ENCODE peak calls at places on chromosomes 16 and 17, in seven cellular contexts. G is tibial nerve, N is lower lobe of right lung, F is tibial artery, X is small intestine, Q is OCI-LY7, K is A549. U is an unnamed sample. For H3K4me1, the result is how much of the 10 kb centered on the place peaks cover.

GRCh38 chr17:70278846-70279465 is 109.6 kb downstream of the KCNJ2 start:
- DNase-seq in G (no peak), N (no peak), F (no peak), X (no peak), Q (no peak), K (no peak), U (no peak)

GRCh38 chr17:43350888-43351361 is 47.9 kb upstream of the ARL4D start:
- DNase-seq in G (no peak), N (no peak), F (no peak), X (peak), Q (no peak), K (no peak), U (no peak)

GRCh38 chr16:89670496-89671431 is 13.1 kb downstream of the SPATA33 start:
- DNase-seq in G (no peak), N (no peak), F (no peak), X (peak), Q (no peak), K (no peak), U (no peak)

GRCh38 chr16:80226499-80226898 is 314.3 kb upstream of the DYNLRB2 start:
- DNase-seq in G (no peak), N (no peak), F (no peak), X (no peak), Q (no peak), K (no peak), U (no peak)

GRCh38 chr17:33750943-33751701 is 458.0 kb upstream of the ASIC2 start:
- DNase-seq in G (peak), N (peak), F (no peak), X (peak), Q (peak), K (peak), U (peak)

GRCh38 chr17:58325289-58325726 is 3.3 kb downstream of the TSPOAP1 start:
- DNase-seq in G (no peak), N (no peak), F (no peak), X (no peak), Q (peak), K (no peak), U (peak)

GRCh38 chr16:71557954-71558582 is 18.8 kb downstream of the TAT start:
- DNase-seq in G (no peak), N (no peak), F (no peak), X (no peak), Q (no peak), K (no peak), U (no peak)

GRCh38 chr16:65884018-65884417 is 482.5 kb upstream of the CDH5 start:
- DNase-seq in G (no peak), N (no peak), F (no peak), X (no peak), Q (no peak), K (no peak), U (no peak)

GRCh38 chr16:66483689-66484452 is 56.8 kb downstream of the BEAN1 start:
- DNase-seq in G (peak), N (peak), F (peak), X (peak), Q (peak), K (peak), U (peak)

GRCh38 chr16:8966781-8967436 is 3.2 kb upstream of the USP7 start:
- DNase-seq in G (no peak), N (no peak), F (no peak), X (peak), Q (no peak), K (no peak), U (no peak)

GRCh38 chr17:77528516-77529327 is 388.0 kb downstream of the SEC14L1 start:
- DNase-seq in G (no peak), N (no peak), F (peak), X (no peak), Q (no peak), K (no peak), U (peak)

GRCh38 chr17:62746941-62747340 is 61.2 kb downstream of the MARCHF10 start:
- DNase-seq in G (no peak), N (no peak), F (no peak), X (no peak), Q (no peak), K (no peak), U (no peak)

GRCh38 chr17:43734376-43734775 is 24.2 kb downstream of the SOST start:
- DNase-seq in G (no peak), N (no peak), F (no peak), X (no peak), Q (no peak), K (no peak), U (no peak)

GRCh38 chr17:80105762-80106161 is 4.4 kb downstream of the GAA start:
- DNase-seq in G (no peak), N (peak), F (peak), X (no peak), Q (no peak), K (no peak), U (no peak)

GRCh38 chr16:17101646-17102045 is 369.1 kb downstream of the XYLT1 start:
- DNase-seq in G (no peak), N (no peak), F (no peak), X (peak), Q (peak), K (no peak), U (no peak)

GRCh38 chr16:69176033-69176780 is 10.8 kb upstream of the SNTB2 start:
- DNase-seq in G (no peak), N (no peak), F (no peak), X (no peak), Q (no peak), K (no peak), U (no peak)

GRCh38 chr16:11576427-11577289 is 10.1 kb downstream of the LITAF start:
- DNase-seq in G (no peak), N (peak), F (no peak), X (no peak), Q (peak), K (no peak), U (peak)

GRCh38 chr17:40351185-40352043 is 13.1 kb downstream of the GJD3 start:
- DNase-seq in G (no peak), N (no peak), F (no peak), X (no peak), Q (no peak), K (no peak), U (peak)

GRCh38 chr16:89320717-89321501 is 103.4 kb downstream of the ZNF778 start:
- DNase-seq in G (no peak), N (peak), F (no peak), X (peak), Q (no peak), K (no peak), U (no peak)

GRCh38 chr17:40564195-40564882 is 933 bp downstream of the CCR7 start:
- DNase-seq in G (no peak), N (no peak), F (peak), X (no peak), Q (no peak), K (no peak), U (peak)

GRCh38 chr17:64625541-64625940 is 36.6 kb downstream of the SMURF2 start:
- DNase-seq in G (no peak), N (no peak), F (no peak), X (no peak), Q (no peak), K (no peak), U (no peak)

GRCh38 chr17:14196337-14196997 is 40.2 kb downstream of the CDRT15 start:
- DNase-seq in G (no peak), N (no peak), F (no peak), X (no peak), Q (peak), K (no peak), U (no peak)

GRCh38 chr17:8244768-8245167 is 3.1 kb downstream of the CTC1 start:
- DNase-seq in G (no peak), N (no peak), F (no peak), X (no peak), Q (no peak), K (no peak), U (no peak)

GRCh38 chr16:4865231-4865860 is 18.1 kb downstream of the UBN1 start:
- DNase-seq in G (no peak), N (no peak), F (no peak), X (no peak), Q (no peak), K (no peak), U (no peak)

GRCh38 chr17:15381707-15382106 is 40.3 kb upstream of the TEKT3 start:
- DNase-seq in G (no peak), N (no peak), F (no peak), X (peak), Q (no peak), K (no peak), U (no peak)

GRCh38 chr17:45326566-45326965 is 9.7 kb upstream of the MAP3K14 start:
- DNase-seq in G (no peak), N (no peak), F (peak), X (no peak), Q (no peak), K (no peak), U (no peak)

GRCh38 chr16:1580256-1580655 is 31.6 kb downstream of the IFT140 start:
- DNase-seq in G (no peak), N (no peak), F (no peak), X (no peak), Q (no peak), K (no peak), U (no peak)

GRCh38 chr16:9901-10665 is 43.3 kb downstream of the POLR3K start:
- DNase-seq in G (no peak), N (peak), F (no peak), X (no peak), Q (no peak), K (no peak), U (no peak)

GRCh38 chr16:81654346-81654745 is 124.7 kb upstream of the PLCG2 start:
- DNase-seq in G (no peak), N (no peak), F (no peak), X (no peak), Q (no peak), K (no peak), U (no peak)

GRCh38 chr16:89828199-89828869 is at the start of gene SPIRE2:
- DNase-seq in G (peak), N (peak), F (peak), X (peak), Q (peak), K (no peak), U (peak)

GRCh38 chr17:19275457-19276082 is 38.4 kb downstream of the EPN2 start:
- DNase-seq in G (no peak), N (no peak), F (no peak), X (no peak), Q (no peak), K (no peak), U (peak)

GRCh38 chr16:74309789-74310781 is 13.5 kb downstream of the PSMD7 start:
- DNase-seq in G (peak), N (no peak), F (no peak), X (peak), Q (peak), K (peak), U (no peak)

GRCh38 chr16:10738231-10739077 is 5.2 kb upstream of the NUBP1 start:
- DNase-seq in G (peak), N (peak), F (peak), X (peak), Q (peak), K (peak), U (peak)

GRCh38 chr17:51612692-51613091 is 352.3 kb downstream of the UTP18 start:
- DNase-seq in G (no peak), N (no peak), F (no peak), X (no peak), Q (no peak), K (no peak), U (no peak)

GRCh38 chr17:46877466-46877865 is 26.1 kb downstream of the WNT9B start:
- DNase-seq in G (no peak), N (no peak), F (no peak), X (no peak), Q (peak), K (no peak), U (no peak)
- H3K27ac ChIP-seq in G (peak), N (no peak), F (no peak), X (no peak), Q (no peak), K (no peak), U (no peak)

DNA sequence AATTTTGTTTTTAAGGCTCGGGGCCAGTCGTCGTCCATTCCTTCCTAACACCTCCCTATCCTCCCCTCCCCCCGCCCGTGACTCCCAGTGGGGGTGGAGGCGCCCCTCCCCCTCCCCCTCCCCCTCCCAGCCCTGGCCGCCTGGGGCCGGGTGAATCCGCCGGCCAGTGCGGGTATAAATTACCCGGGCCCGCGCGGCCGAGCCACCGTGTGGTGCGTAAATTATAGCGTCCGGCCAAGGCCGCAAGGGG is 2.0 kb upstream of the GSE1 start:
- DNase-seq in G (no peak), N (no peak), F (no peak), X (no peak), Q (peak), K (no peak), U (no peak)
- H3K4me1 ChIP-seq in G (half or more), N (half or more), F (under half), X (under half), Q (half or more), K (under half), U (under half)

GRCh38 chr17:76178124-76178523 is 37.1 kb upstream of the FOXJ1 start:
- DNase-seq in G (no peak), N (no peak), F (no peak), X (no peak), Q (no peak), K (no peak), U (no peak)
- H3K27ac ChIP-seq in G (no peak), N (no peak), F (no peak), X (no peak), Q (no peak), K (no peak), U (no peak)

DNA sequence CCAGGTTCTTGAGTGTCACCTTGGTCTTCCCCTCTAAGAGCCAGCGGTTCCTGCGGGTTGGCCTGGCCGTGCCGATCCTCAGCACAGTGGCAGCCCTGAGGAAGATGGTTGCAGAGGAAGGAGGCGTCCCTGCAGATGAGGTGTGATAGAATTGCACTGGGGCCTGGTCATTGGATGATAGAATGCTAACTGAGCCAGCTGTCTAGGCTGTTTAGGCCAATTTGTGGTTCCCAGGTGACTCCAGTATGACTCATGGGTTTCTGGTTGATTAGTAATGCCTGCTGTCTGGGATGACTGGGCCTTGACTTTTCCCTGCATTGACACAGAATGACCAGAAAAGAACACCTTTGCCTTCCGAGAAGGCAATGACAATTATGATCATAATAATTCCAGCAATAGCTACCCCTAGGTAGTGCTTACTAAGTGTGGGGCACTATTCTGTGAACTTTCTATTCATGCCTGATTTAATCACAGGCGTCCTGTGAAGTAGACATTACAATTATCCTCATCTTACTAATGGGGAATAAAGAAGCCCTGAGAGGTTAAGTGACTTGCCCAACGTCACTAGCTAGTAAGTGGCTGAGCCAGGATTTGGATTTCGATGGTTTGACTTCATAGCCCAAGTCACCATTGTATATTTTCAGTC is 31.5 kb downstream of the USP43 start:
- DNase-seq in G (no peak), N (no peak), F (no peak), X (peak), Q (no peak), K (peak), U (no peak)
- H3K4me1 ChIP-seq in G (under half), N (under half), F (under half), X (under half), Q (under half), K (under half), U (under half)

GRCh38 chr16:87185983-87186382 is 131.2 kb downstream of the C16orf95 start:
- DNase-seq in G (no peak), N (no peak), F (no peak), X (no peak), Q (no peak), K (no peak), U (no peak)
- H3K27ac ChIP-seq in G (peak), N (no peak), F (no peak), X (no peak), Q (no peak), K (no peak), U (no peak)

U was measured in aorta.